ENCODE peak calls at places on chromosomes 2 and 18, in six cellular contexts. K, R, U, D, V and C are unnamed samples.

GRCh38 chr2:151363709-151364108 is 6.3 kb downstream of the TNFAIP6 start:
- DNase-seq in K (peak; percentile 67), D (no peak), V (peak; percentile 52), U (no peak), R (no peak), C (no peak)

GRCh38 chr2:122063716-122064115 is 308.3 kb downstream of the TSN start:
- DNase-seq in U (no peak), V (no peak), D (no peak), R (no peak), K (no peak), C (peak; percentile 26)

GRCh38 chr2:40803900-40804299 is 352.0 kb upstream of the SLC8A1 start:
- DNase-seq in R (no peak), V (no peak), D (no peak), U (no peak), K (no peak), C (no peak)

GRCh38 chr2:223000872-223001825 is 50.8 kb upstream of the KCNE4 start:
- DNase-seq in R (no peak), K (no peak), V (no peak), D (no peak), U (no peak), C (no peak)

GRCh38 chr2:206783718-206784117 is 18.3 kb downstream of the FASTKD2 start:
- DNase-seq in U (no peak), R (peak; percentile 35), K (no peak), V (no peak), D (peak; percentile 14), C (no peak)

GRCh38 chr2:187985923-187986322 is 305.8 kb upstream of the GULP1 start:
- DNase-seq in U (no peak), V (no peak), D (peak; percentile 8), K (no peak), R (no peak), C (no peak)

GRCh38 chr2:58870704-58871103 is 629.6 kb upstream of the FANCL start:
- DNase-seq in K (no peak), U (no peak), R (peak; percentile 8), D (peak; percentile 18), V (no peak), C (peak; percentile 8)

GRCh38 chr2:85390941-85391669 is 19.1 kb downstream of the CAPG start:
- DNase-seq in D (no peak), U (no peak), V (peak; percentile 75), R (peak; percentile 51), K (peak; percentile 53), C (no peak)

GRCh38 chr2:85369500-85369899 is 14.9 kb downstream of the ELMOD3 start:
- DNase-seq in U (no peak), R (no peak), V (no peak), K (no peak), D (no peak), C (no peak)

GRCh38 chr2:26123426-26123825 is 49.5 kb upstream of the GAREM2 start:
- DNase-seq in R (no peak), K (no peak), U (no peak), V (no peak), D (no peak), C (no peak)

GRCh38 chr2:112159454-112159921 is 21.3 kb downstream of the FBLN7 start:
- DNase-seq in R (no peak), D (no peak), V (no peak), U (no peak), K (no peak), C (no peak)

GRCh38 chr18:78487649-78488048 is 492.0 kb upstream of the SALL3 start:
- DNase-seq in R (no peak), K (no peak), U (no peak), D (no peak), V (no peak), C (no peak)

GRCh38 chr2:8518986-8519669 is 162.7 kb upstream of the ID2 start:
- DNase-seq in U (no peak), R (no peak), V (no peak), D (no peak), K (no peak), C (no peak)

GRCh38 chr2:69200107-69200520 is 186.9 kb downstream of the GFPT1 start:
- DNase-seq in R (no peak), D (no peak), K (no peak), U (no peak), V (no peak), C (no peak)

GRCh38 chr2:129812071-129812470 is 167.4 kb upstream of the RAB6C start:
- DNase-seq in D (no peak), K (peak; percentile 51), V (no peak), U (no peak), R (no peak), C (no peak)

GRCh38 chr2:147026664-147027278 is 818.1 kb upstream of the ACVR2A start:
- DNase-seq in R (no peak), V (no peak), D (peak; percentile 74), K (no peak), U (no peak), C (peak; percentile 25)